ENCODE peak calls at places on chromosomes 13 and 19, in seven cellular contexts. T is AG09319; J is CD4-positive, alpha-beta T cell; C is adrenal gland; I is progenitor cell of endocrine pancreas; Q is cardiac fibroblast; D is kidney epithelial cell. H is an unnamed sample.
A peak's percentile ranks its signal among the peaks of the same experiment; 100 is the strongest.

GRCh38 chr13:34623331-34623730 is 318.7 kb upstream of the NBEA start:
- DNase-seq in C (no peak), J (no peak), D (no peak), Q (no peak), T (no peak), I (no peak), H (no peak)

GRCh38 chr13:60881507-60881906 is 484.5 kb downstream of the TDRD3 start:
- DNase-seq in Q (no peak), I (no peak), T (no peak), D (no peak), C (no peak), J (no peak), H (no peak)

GRCh38 chr13:36431204-36432105 is 840 bp upstream of the CCNA1 start:
- DNase-seq in J (no peak), T (no peak), D (no peak), C (no peak), I (peak; percentile 16), Q (no peak), H (no peak)

GRCh38 chr19:9498183-9498902 is at the start of gene ZNF560:
- DNase-seq in I (no peak), D (no peak), T (peak; percentile 4), C (no peak), Q (peak; percentile 67), J (no peak), H (no peak)

GRCh38 chr19:46297700-46298476 is 1.0 kb downstream of the HIF3A start:
- DNase-seq in J (no peak), I (no peak), D (no peak), C (peak; percentile 35), T (no peak), Q (peak; percentile 55), H (no peak)

GRCh38 chr19:6997679-6998445 is 23.4 kb downstream of the MBD3L2B start:
- DNase-seq in Q (peak; percentile 45), D (no peak), C (no peak), I (no peak), T (no peak), J (no peak), H (no peak)

GRCh38 chr19:41302624-41303351 is 7.2 kb upstream of the CCDC97 start:
- DNase-seq in J (peak; percentile 39), C (no peak), D (no peak), I (no peak), T (no peak), Q (no peak), H (peak; percentile 85)

GRCh38 chr13:106010836-106011235 is 524.6 kb downstream of the EFNB2 start:
- DNase-seq in Q (no peak), I (no peak), T (no peak), C (no peak), D (no peak), J (no peak), H (no peak)

GRCh38 chr19:39845172-39845571 is 1.0 kb downstream of the FBL start:
- DNase-seq in C (no peak), J (no peak), T (no peak), D (no peak), I (no peak), Q (no peak), H (no peak)

GRCh38 chr13:98769736-98770135 is 17.3 kb upstream of the SLC15A1 start:
- DNase-seq in D (no peak), I (no peak), C (no peak), J (no peak), Q (no peak), T (no peak), H (no peak)

GRCh38 chr13:51552027-51552426 is 32.2 kb upstream of the WDFY2 start:
- DNase-seq in D (no peak), Q (no peak), J (no peak), I (no peak), C (peak; percentile 23), T (no peak), H (no peak)

GRCh38 chr13:74204606-74205312 is 70.6 kb upstream of the KLF12 start:
- DNase-seq in Q (peak; percentile 60), C (no peak), D (no peak), T (no peak), J (no peak), I (no peak), H (no peak)

GRCh38 chr19:58395979-58396627 is 647 bp downstream of the RNF225 start:
- DNase-seq in D (no peak), Q (no peak), I (no peak), C (no peak), J (no peak), T (no peak), H (no peak)

GRCh38 chr19:34480971-34481821 is at the start of gene WTIP:
- DNase-seq in T (peak; percentile 80), I (peak; percentile 87), D (no peak), C (peak; percentile 58), J (no peak), Q (peak; percentile 82), H (no peak)

GRCh38 chr19:33064117-33064777 is 441 bp downstream of the RHPN2 start:
- DNase-seq in Q (no peak), J (no peak), C (peak; percentile 15), D (no peak), T (no peak), I (peak; percentile 59), H (no peak)
- TF ChIP-seq CTCF in Q (no peak), J (no peak), C (no peak), D (no peak), T (no peak), I (peak; percentile 46), H (no peak)

DNA sequence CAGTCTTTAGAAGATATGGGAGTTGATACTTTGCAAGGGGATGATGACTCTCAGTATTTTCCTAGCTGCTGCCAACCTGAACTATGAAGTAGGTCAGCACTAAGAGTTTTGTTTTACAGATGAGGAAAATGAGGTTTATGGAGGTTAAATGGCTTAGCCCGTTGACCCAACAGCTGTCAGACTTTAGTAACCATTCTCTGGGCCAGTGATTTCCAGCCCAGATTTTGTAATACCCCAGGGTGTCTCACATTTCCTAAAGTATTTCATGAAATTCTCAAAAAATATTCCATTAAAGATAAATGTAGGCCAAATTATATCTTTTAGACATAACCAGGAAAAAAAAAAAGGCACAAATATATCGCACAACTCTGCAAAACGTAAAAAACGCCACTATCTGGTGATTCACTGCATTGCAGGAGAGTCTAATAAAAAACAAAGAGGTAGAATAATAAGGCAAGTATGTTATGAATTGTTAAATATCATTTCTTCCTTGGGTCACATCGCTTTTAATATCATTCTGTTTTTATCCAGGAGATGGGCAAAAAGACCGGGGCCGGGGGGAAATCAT is 112.5 kb downstream of the DACH1 start:
- DNase-seq in D (no peak), C (no peak), T (no peak), J (no peak), I (no peak), Q (no peak), H (no peak)
- TF ChIP-seq CTCF in D (no peak), C (no peak), T (peak; percentile 26), J (no peak), I (peak; percentile 13), Q (peak; percentile 25), H (no peak)

GRCh38 chr19:4496304-4496703 is 22.0 kb downstream of the PLIN4 start:
- DNase-seq in Q (no peak), C (no peak), D (no peak), J (no peak), I (no peak), T (no peak), H (no peak)

GRCh38 chr19:4493104-4493928 is 21.2 kb downstream of the HDGFL2 start:
- DNase-seq in Q (no peak), I (no peak), T (no peak), D (no peak), C (no peak), J (no peak), H (no peak)

GRCh38 chr19:4493929-4494690 is 22.0 kb downstream of the HDGFL2 start:
- DNase-seq in J (no peak), C (no peak), Q (no peak), T (no peak), D (no peak), I (no peak), H (no peak)

GRCh38 chr19:4494691-4495064 is 22.6 kb downstream of the HDGFL2 start:
- DNase-seq in C (no peak), J (no peak), Q (no peak), I (no peak), T (no peak), D (no peak), H (no peak)

GRCh38 chr19:4495471-4495870 is 22.8 kb downstream of the PLIN4 start:
- DNase-seq in D (no peak), I (no peak), T (no peak), Q (no peak), J (no peak), C (no peak), H (no peak)
- TF ChIP-seq CTCF in D (peak; percentile 35), I (peak; percentile 17), T (no peak), Q (no peak), J (no peak), C (no peak), H (no peak)

DNA sequence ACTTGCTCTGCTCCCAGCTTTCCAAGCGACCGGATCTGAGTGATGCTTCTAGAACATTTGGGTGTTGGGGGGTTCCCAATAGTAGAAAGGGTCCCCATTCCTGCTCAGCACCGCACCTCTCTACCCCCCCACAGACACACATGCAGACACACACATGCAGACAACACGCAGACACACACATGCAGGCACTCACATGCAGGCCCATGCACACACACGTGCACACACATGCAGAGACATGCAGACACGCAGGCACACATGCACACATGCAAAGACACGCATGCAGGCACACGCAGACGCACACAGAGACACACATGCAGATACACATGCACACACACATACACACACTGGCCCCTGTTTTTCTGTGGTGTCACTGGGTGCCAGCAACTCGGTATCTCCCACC is 23.8 kb downstream of the ONECUT3 start:
- DNase-seq in J (no peak), Q (no peak), I (no peak), C (no peak), T (no peak), D (no peak), H (no peak)
- TF ChIP-seq CTCF in J (no peak), Q (no peak), I (no peak), C (no peak), T (no peak), D (no peak), H (no peak)

GRCh38 chr19:42401365-42402303 is 11.5 kb upstream of the CNFN start:
- DNase-seq in D (peak; percentile 38), C (peak; percentile 83), I (peak; percentile 81), Q (peak; percentile 81), J (peak; percentile 71), T (no peak), H (peak; percentile 78)
- TF ChIP-seq CTCF in D (peak; percentile 80), C (peak; percentile 81), I (peak; percentile 92), Q (peak; percentile 81), J (peak; percentile 77), T (peak; percentile 77), H (peak; percentile 87)

GRCh38 chr19:480016-480855 is 16.1 kb upstream of the MADCAM1 start:
- DNase-seq in C (peak; percentile 85), D (no peak), Q (peak; percentile 72), T (peak; percentile 11), J (peak; percentile 17), I (peak; percentile 55), H (no peak)
- TF ChIP-seq CTCF in C (peak; percentile 32), D (peak; percentile 65), Q (peak; percentile 62), T (peak; percentile 64), J (no peak), I (peak; percentile 65), H (no peak)

H was measured in natural killer cell.